ENCODE peak calls at places on chromosomes 11 and 22, in nine cellular contexts. R is GOT3; O is stimulated activated CD8-positive, alpha-beta memory T cell treated with anti-CD3 and anti-CD28 coated beads, Interleukin-15, amount 100 ng/mL, for 1 hour; H is germinal center; Q is lower lobe of right lung; V is posterior cingulate gyrus; X is mesothelial cell of epicardium; C is H4; I is activated CD4-positive, alpha-beta T cell treated with anti-CD3 and anti-CD28 coated beads, Interleukin-2, amount 50 U/mL, for 24 hours. E is an unnamed sample.

GRCh38 chr22:35638408-35638807 is 9.8 kb upstream of the APOL6 start:
- DNase-seq in C (peak), H (no peak), O (no peak), Q (peak), V (no peak), R (no peak), X (no peak), I (no peak), E (no peak)

GRCh38 chr11:117199061-117199915 is at the start of gene TAGLN:
- DNase-seq in O (no peak), H (no peak), V (no peak), C (peak), Q (peak), X (peak), R (no peak), I (no peak), E (no peak)

GRCh38 chr11:284081-285020 is 4.6 kb upstream of the PGGHG start:
- DNase-seq in X (no peak), V (peak), Q (no peak), H (no peak), I (no peak), O (no peak), C (no peak), R (no peak), E (no peak)

GRCh38 chr22:36413022-36413770 is 25.4 kb upstream of the MYH9 start:
- DNase-seq in V (no peak), C (no peak), I (no peak), R (no peak), X (no peak), O (no peak), Q (no peak), H (no peak), E (no peak)

GRCh38 chr11:62909107-62909894 is 11.9 kb downstream of the CHRM1 start:
- DNase-seq in O (no peak), V (no peak), H (peak), C (peak), X (peak), R (no peak), Q (peak), I (no peak), E (no peak)

GRCh38 chr11:46914363-46914762 is 4.0 kb downstream of the LRP4 start:
- DNase-seq in V (no peak), H (no peak), C (no peak), R (no peak), X (no peak), O (no peak), I (no peak), Q (no peak), E (no peak)

GRCh38 chr11:64960719-64961118 is 11.2 kb downstream of the MAJIN start:
- DNase-seq in Q (no peak), X (no peak), O (no peak), C (no peak), I (no peak), H (no peak), V (no peak), R (no peak), E (no peak)

GRCh38 chr11:2446590-2447252 is 1.9 kb downstream of the KCNQ1 start:
- DNase-seq in H (peak), I (no peak), Q (peak), R (no peak), C (no peak), V (peak), X (no peak), O (no peak), E (no peak)

GRCh38 chr22:20436309-20437252 is 1.0 kb downstream of the SCARF2 start:
- DNase-seq in V (no peak), I (no peak), H (no peak), C (no peak), X (peak), O (no peak), Q (peak), R (no peak), E (no peak)

GRCh38 chr11:65551572-65552398 is 6.4 kb downstream of the LTBP3 start:
- DNase-seq in H (peak), C (no peak), V (no peak), Q (peak), X (no peak), I (no peak), O (no peak), R (no peak), E (no peak)

GRCh38 chr11:1739576-1739975 is 10.8 kb downstream of the IFITM10 start:
- DNase-seq in X (no peak), C (no peak), V (no peak), Q (no peak), O (no peak), I (no peak), H (no peak), R (no peak), E (no peak)

GRCh38 chr11:44926036-44926435 is 24.6 kb downstream of the TP53I11 start:
- DNase-seq in C (no peak), V (no peak), Q (no peak), O (no peak), X (no peak), R (no peak), I (no peak), H (no peak), E (no peak)

GRCh38 chr22:26174280-26174679 is 5.0 kb downstream of the SEZ6L start:
- DNase-seq in C (no peak), O (no peak), V (peak), X (no peak), I (no peak), Q (no peak), R (no peak), H (no peak), E (no peak)

GRCh38 chr11:96221244-96222070 is 121.5 kb downstream of the MAML2 start:
- DNase-seq in O (no peak), V (no peak), Q (no peak), C (no peak), R (no peak), X (no peak), H (no peak), I (no peak), E (no peak)

GRCh38 chr11:121449123-121449522 is 3.0 kb upstream of the SORL1 start:
- DNase-seq in Q (no peak), X (no peak), I (no peak), H (no peak), V (no peak), R (no peak), C (no peak), O (no peak), E (no peak)

GRCh38 chr22:43859176-43859575 is 3.1 kb downstream of the SULT4A1 start:
- DNase-seq in I (no peak), C (no peak), H (no peak), Q (no peak), V (no peak), R (no peak), X (no peak), O (no peak), E (no peak)

GRCh38 chr11:103928040-103928555 is 108.3 kb upstream of the DDI1 start:
- DNase-seq in I (no peak), O (no peak), V (no peak), Q (no peak), C (no peak), R (no peak), H (no peak), X (no peak), E (no peak)

GRCh38 chr22:46043816-46044717 is 67.1 kb upstream of the WNT7B start:
- DNase-seq in H (no peak), I (no peak), X (no peak), V (no peak), O (no peak), C (no peak), Q (peak), R (no peak), E (no peak)

GRCh38 chr11:130674686-130675085 is 226.2 kb downstream of the ADAMTS15 start:
- DNase-seq in C (no peak), V (no peak), O (no peak), I (no peak), Q (no peak), R (no peak), X (no peak), H (no peak), E (no peak)

GRCh38 chr11:133821776-133822175 is 23.5 kb downstream of the SPATA19 start:
- DNase-seq in X (peak), V (peak), I (no peak), O (no peak), Q (no peak), R (no peak), C (peak), H (peak), E (no peak)

GRCh38 chr11:30917859-30918478 is 331.8 kb upstream of the MPPED2 start:
- DNase-seq in X (no peak), V (no peak), I (no peak), H (peak), R (no peak), Q (no peak), O (no peak), C (peak), E (no peak)

GRCh38 chr11:109940816-109941215 is 152.4 kb upstream of the ZC3H12C start:
- DNase-seq in V (no peak), Q (no peak), R (no peak), C (peak), O (no peak), I (no peak), H (no peak), X (no peak), E (no peak)

GRCh38 chr22:19292262-19293230 is 1.0 kb upstream of the CLTCL1 start:
- DNase-seq in I (no peak), O (no peak), Q (peak), R (no peak), V (no peak), H (peak), C (no peak), X (no peak), E (no peak)

GRCh38 chr11:60756307-60757032 is at the start of gene MS4A15:
- DNase-seq in V (no peak), R (no peak), Q (no peak), C (peak), H (peak), X (no peak), I (no peak), O (no peak), E (no peak)

GRCh38 chr11:36490026-36490806 is 19.9 kb downstream of the TRAF6 start:
- DNase-seq in Q (no peak), C (no peak), X (no peak), V (no peak), R (no peak), I (no peak), H (no peak), O (no peak), E (no peak)

GRCh38 chr11:42066113-42066512 is 606.7 kb upstream of the LRRC4C start:
- DNase-seq in I (no peak), Q (no peak), R (no peak), C (peak), H (no peak), V (peak), X (no peak), O (no peak), E (no peak)

GRCh38 chr11:14308114-14308896 is 50.7 kb downstream of the RRAS2 start:
- DNase-seq in I (no peak), X (no peak), V (no peak), H (no peak), O (no peak), C (peak), R (no peak), Q (no peak), E (no peak)

GRCh38 chr11:133413726-133414125 is 118.6 kb downstream of the OPCML start:
- DNase-seq in O (no peak), X (no peak), R (no peak), H (no peak), C (no peak), I (no peak), V (no peak), Q (no peak), E (no peak)

GRCh38 chr11:126282742-126283591 is at the start of gene TIRAP:
- DNase-seq in O (no peak), R (no peak), Q (peak), I (peak), V (peak), H (peak), X (peak), C (no peak), E (no peak)

GRCh38 chr22:28283025-28283654 is 364.1 kb upstream of the PITPNB start:
- DNase-seq in R (no peak), I (no peak), Q (no peak), V (no peak), H (no peak), X (no peak), O (no peak), C (no peak), E (no peak)

GRCh38 chr11:74123008-74123448 is 47.8 kb downstream of the C2CD3 start:
- DNase-seq in R (no peak), X (no peak), Q (no peak), O (no peak), H (no peak), V (no peak), C (no peak), I (no peak), E (no peak)

GRCh38 chr11:126080206-126080941 is 17.7 kb upstream of the CDON start:
- DNase-seq in X (no peak), R (no peak), H (no peak), O (no peak), I (no peak), Q (no peak), C (peak), V (no peak), E (no peak)

GRCh38 chr11:12013771-12014170 is 5.3 kb upstream of the DKK3 start:
- DNase-seq in I (no peak), R (no peak), V (no peak), Q (no peak), X (no peak), O (no peak), H (no peak), C (no peak), E (no peak)

GRCh38 chr22:35629406-35630234 is 12.5 kb upstream of the MB start:
- DNase-seq in I (peak), R (peak), X (no peak), Q (peak), C (peak), H (no peak), O (peak), V (no peak), E (no peak)

GRCh38 chr11:62999649-63000048 is 14.9 kb upstream of the SLC22A6 start:
- DNase-seq in R (no peak), O (no peak), X (no peak), I (no peak), H (no peak), C (no peak), Q (no peak), V (no peak), E (no peak)

GRCh38 chr11:36365937-36366336 is 69.8 kb downstream of the PRR5L start:
- DNase-seq in I (no peak), R (no peak), X (no peak), C (no peak), H (no peak), O (no peak), V (no peak), Q (no peak), E (no peak)

GRCh38 chr11:62125316-62125715 is 1.5 kb downstream of the INCENP start:
- DNase-seq in H (no peak), R (no peak), O (no peak), Q (no peak), V (no peak), C (no peak), X (no peak), I (no peak), E (no peak)